ENCODE peak calls at places on chromosomes 11 and 22, in four cellular contexts. X, O, C and W are unnamed samples.

GRCh38 chr11:110337570-110338193 is 41.3 kb upstream of the RDX start:
- DNase-seq in X (peak), C (no peak), O (no peak), W (no peak)

GRCh38 chr11:4111834-4112233 is 17.2 kb downstream of the RRM1 start:
- DNase-seq in C (no peak), X (no peak), O (no peak), W (no peak)

GRCh38 chr22:18970180-18970947 is 34.3 kb upstream of the PRODH start:
- DNase-seq in O (no peak), C (no peak), X (no peak), W (no peak)

GRCh38 chr11:125063429-125064043 is 431 bp downstream of the SLC37A2 start:
- DNase-seq in X (no peak), C (no peak), O (peak), W (no peak)

GRCh38 chr11:83115551-83115950 is 41.4 kb upstream of the PCF11 start:
- DNase-seq in X (peak), C (no peak), O (no peak), W (no peak)

GRCh38 chr11:93155738-93156137 is 42.1 kb downstream of the SLC36A4 start:
- DNase-seq in O (no peak), C (no peak), X (no peak), W (no peak)

GRCh38 chr11:6992457-6993431 is 27.4 kb downstream of the ZNF214 start:
- DNase-seq in C (no peak), O (no peak), X (peak), W (no peak)

GRCh38 chr11:116610190-116610589 is 162.6 kb downstream of the BUD13 start:
- DNase-seq in X (no peak), O (peak), C (no peak), W (no peak)

GRCh38 chr11:120908521-120909181 is 115.3 kb upstream of the TBCEL start:
- DNase-seq in X (no peak), O (no peak), C (no peak), W (no peak)

GRCh38 chr22:50733521-50734342 is 4.3 kb upstream of the ACR start:
- DNase-seq in C (peak), X (no peak), O (no peak), W (no peak)

GRCh38 chr11:68090706-68091105 is 30.5 kb downstream of the CHKA start:
- DNase-seq in X (peak), O (no peak), C (no peak), W (no peak)

GRCh38 chr11:48107188-48107704 is 109.4 kb upstream of the OR4B1 start:
- DNase-seq in X (no peak), O (peak), C (peak), W (peak)

GRCh38 chr11:2376751-2377451 is at the start of gene CD81:
- DNase-seq in O (no peak), C (no peak), X (no peak), W (no peak)

GRCh38 chr22:36026741-36027140 is 1.9 kb downstream of the RBFOX2 start:
- DNase-seq in O (no peak), C (no peak), X (no peak), W (no peak)

GRCh38 chr11:61336171-61336935 is 3.3 kb downstream of the TKFC start:
- DNase-seq in O (peak), X (peak), C (peak), W (no peak)

GRCh38 chr11:61332823-61333637 is at the start of the genes DDB1 and TKFC:
- DNase-seq in X (peak), O (peak), C (peak), W (peak)

GRCh38 chr11:61335355-61335710 is 2.3 kb downstream of the TKFC start:
- DNase-seq in O (no peak), C (no peak), X (no peak), W (no peak)

GRCh38 chr11:61333638-61334433 is 808 bp downstream of the TKFC start:
- DNase-seq in X (no peak), O (no peak), C (peak), W (no peak)

DNA sequence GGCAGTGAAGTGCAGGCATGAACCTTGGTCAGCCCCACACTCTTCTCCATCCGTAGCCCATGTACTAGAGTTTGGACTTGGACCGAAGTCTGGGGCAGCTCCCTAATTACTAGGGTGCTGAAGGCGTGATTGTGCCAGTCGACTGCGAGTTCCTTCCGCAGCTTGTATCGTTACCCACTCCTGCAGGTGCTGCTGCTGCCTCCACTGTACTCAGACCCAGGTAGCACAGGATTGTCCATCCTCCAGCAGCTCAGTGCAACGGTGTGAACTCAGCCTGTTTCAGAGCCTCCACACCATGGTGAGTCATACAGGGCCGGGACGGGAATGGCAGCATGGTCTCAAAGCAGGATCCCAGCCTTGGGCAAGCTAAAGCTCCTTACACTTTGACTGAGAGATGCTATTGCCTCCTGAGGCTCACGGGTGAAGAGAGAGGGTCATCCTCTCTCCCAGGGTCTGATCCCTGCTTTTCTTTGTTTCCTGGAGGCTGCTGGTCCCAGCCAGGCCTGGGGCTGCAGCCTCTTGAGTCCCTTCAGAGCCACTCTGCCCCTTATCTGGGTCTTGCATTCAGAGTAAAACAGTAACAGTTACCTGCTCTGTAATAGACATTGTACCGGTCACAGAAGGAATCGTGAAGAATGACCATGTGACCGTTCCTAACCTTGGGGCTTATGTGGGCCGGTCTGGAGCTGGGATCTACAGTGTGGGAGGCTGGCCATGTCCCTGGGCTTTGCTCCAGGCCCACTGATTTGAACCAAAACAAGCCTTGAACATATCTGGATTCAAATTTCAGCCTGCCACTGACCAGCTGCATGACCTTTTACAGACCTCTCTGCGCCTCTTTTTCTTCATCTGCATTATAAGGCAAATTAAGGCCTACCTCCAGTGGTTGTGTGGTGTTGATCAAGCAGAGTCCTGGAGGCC is 1.7 kb downstream of the TKFC start:
- DNase-seq in X (peak), C (no peak), O (no peak), W (no peak)
- H3K4me3 ChIP-seq in X (no peak), C (no peak), O (no peak), W (no peak)

GRCh38 chr11:63729326-63729725 is 39.2 kb downstream of the ZFTA start:
- DNase-seq in C (no peak), X (no peak), O (no peak), W (no peak)
- TF ChIP-seq CTCF in C (no peak), X (no peak), O (no peak), W (no peak)

DNA sequence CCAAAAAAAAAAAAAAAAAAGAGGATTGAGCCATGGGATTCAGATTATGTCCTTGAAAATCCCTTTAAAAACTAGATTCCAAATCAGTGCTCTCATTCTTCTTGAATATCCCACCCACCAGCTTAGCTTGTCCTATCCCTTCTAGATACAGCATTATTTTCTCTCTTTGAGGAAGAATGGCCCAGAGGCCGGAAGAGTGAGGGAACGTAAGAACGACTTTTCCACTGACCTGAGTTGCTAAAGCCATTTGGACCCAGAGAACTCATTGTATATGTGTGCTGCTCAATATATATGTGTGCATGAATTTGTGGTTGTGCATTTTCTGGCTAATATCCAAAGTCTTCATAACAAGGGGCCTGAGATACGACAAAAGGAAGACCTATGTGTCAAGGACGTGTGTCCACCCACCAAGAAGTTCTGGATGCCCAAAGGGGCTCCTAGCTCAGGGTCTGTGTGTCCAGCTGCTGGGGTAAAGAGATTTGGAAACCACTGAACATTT is 35.0 kb upstream of the CREB3L1 start:
- DNase-seq in X (no peak), C (no peak), O (no peak), W (no peak)
- H3K4me3 ChIP-seq in X (peak), C (peak), O (peak), W (peak)

DNA sequence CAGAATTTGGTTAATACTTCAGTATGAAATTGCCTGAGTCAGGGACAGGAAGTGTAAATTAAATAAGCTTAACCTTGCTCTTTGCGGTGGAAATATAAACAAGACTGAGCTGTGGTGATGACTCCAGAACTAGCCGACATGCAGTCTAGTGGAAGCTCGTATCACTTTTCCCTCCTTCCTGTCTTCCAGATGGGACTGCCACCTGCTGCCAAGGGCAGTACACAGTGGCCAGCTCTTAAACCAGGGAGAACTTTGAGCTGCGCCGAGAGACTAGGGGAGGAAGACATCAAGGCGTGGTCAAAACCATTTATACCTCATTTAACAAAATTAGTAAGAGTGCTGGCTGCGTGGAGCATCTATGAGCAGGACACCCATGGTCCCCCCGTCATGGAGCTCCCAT is 31.3 kb upstream of the CTTN start:
- DNase-seq in C (no peak), O (no peak), X (peak), W (no peak)
- TF ChIP-seq CTCF in C (no peak), O (no peak), X (peak), W (no peak)

GRCh38 chr11:28566643-28567042 is 458.5 kb downstream of the METTL15 start:
- DNase-seq in O (peak), X (peak), C (no peak), W (no peak)
- H3K4me3 ChIP-seq in O (peak), X (peak), C (no peak), W (no peak)

DNA sequence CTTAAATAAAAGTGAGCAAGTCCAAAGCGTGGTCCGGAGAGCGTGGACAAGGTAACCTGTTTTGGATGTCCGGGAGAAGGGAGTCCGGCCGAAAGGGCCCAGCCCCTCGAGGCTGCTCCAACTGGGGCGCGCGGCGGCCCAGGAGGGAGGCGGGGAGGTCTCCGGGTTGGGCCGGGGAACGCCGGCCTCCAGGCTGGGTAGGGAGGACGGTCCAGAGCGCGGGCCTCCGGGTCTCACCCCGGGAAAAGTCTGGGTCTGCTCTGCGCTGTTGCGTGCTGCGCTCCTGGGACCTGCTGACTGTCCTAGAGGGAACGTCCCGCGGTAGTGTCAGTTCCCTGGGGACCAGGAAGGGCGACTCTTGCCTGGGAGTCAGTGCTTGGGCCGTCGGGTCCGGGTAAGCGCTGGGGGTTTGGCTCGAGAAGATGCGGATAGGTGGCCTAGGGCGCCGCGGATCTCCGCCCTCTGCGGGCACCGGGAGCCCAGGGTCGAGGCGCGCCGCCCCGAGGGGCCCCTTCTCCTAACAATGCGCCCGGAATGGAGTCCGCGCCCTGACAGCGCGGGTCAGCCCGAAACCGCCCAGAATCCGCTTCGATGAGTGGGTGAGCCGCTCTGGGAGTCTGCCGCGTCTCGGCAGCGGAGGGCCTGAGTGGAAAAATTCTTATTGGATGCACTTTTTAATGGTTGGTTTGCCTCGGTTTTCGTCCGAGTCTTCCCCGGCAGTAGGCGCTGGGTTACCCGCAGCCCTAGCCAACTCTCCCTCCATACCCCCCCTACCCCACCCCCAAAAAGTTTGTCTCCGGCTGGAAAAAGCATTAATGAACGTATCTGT is 908 bp upstream of the FLI1 start:
- DNase-seq in O (no peak), X (peak), C (peak), W (no peak)
- TF ChIP-seq CTCF in O (no peak), X (no peak), C (no peak), W (no peak)